ENCODE peak calls at places on chromosomes 4 and X, in six cellular contexts. R, J, Z, W, C and T are unnamed samples.

GRCh38 chrX:119698835-119699234 is 5.9 kb upstream of the SEPTIN6 start:
- DNase-seq in W (no peak), J (peak), R (peak), Z (peak), C (no peak), T (no peak)

GRCh38 chr4:124202106-124202505 is 510.4 kb downstream of the ANKRD50 start:
- DNase-seq in C (no peak), J (no peak), Z (no peak), R (no peak), W (no peak), T (no peak)

GRCh38 chr4:15779336-15779735 is 1.2 kb downstream of the CD38 start:
- DNase-seq in W (no peak), Z (peak), C (no peak), R (no peak), J (peak), T (no peak)

GRCh38 chrX:150062292-150063137 is 124.2 kb upstream of the EOLA2 start:
- DNase-seq in J (no peak), C (no peak), Z (peak), R (no peak), W (no peak), T (no peak)

GRCh38 chr4:7041851-7042696 is 1.1 kb upstream of the TADA2B start:
- DNase-seq in C (no peak), Z (no peak), W (peak), R (peak), J (no peak), T (peak)

GRCh38 chrX:50805316-50805715 is 8.7 kb downstream of the SHROOM4 start:
- DNase-seq in W (no peak), C (no peak), J (no peak), R (no peak), Z (no peak), T (no peak)

GRCh38 chrX:42694260-42694815 is 83.6 kb downstream of the PPP1R2C start:
- DNase-seq in Z (peak), W (no peak), R (no peak), C (no peak), J (no peak), T (no peak)

GRCh38 chrX:111869639-111870034 is 6.3 kb upstream of the TRPC5OS start:
- DNase-seq in C (no peak), Z (peak), R (peak), J (peak), W (no peak), T (no peak)